ENCODE peak calls at places on chromosomes 11 and 22, in nine cellular contexts. X is activated CD8-positive, alpha-beta T cell treated with anti-CD3 and anti-CD28 coated beads for 36 hours; M is neural crest cell; N is cardiac fibroblast; U is HFF-Myc; Q is cardiac muscle cell; G is AG09319; J is fibroblast of villous mesenchyme; Y is epithelial cell of esophagus. W is an unnamed sample.

GRCh38 chr11:93528757-93529639 is 14.2 kb downstream of the SMCO4 start:
- DNase-seq in X (no peak), M (no peak), N (no peak), U (no peak), Q (no peak), G (no peak), J (no peak), Y (no peak), W (no peak)

GRCh38 chr11:120539681-120540369 is 28.3 kb downstream of the GRIK4 start:
- DNase-seq in X (no peak), M (no peak), N (peak; percentile 31), U (no peak), Q (no peak), G (no peak), J (no peak), Y (peak; percentile 39), W (peak; percentile 75)

GRCh38 chr11:126864934-126865333 is 135.6 kb downstream of the KIRREL3 start:
- DNase-seq in X (no peak), M (no peak), N (no peak), U (no peak), Q (no peak), G (no peak), J (no peak), Y (no peak), W (no peak)

GRCh38 chr11:67998150-67999045 is 5.5 kb downstream of the UNC93B1 start:
- DNase-seq in X (peak; percentile 52), M (no peak), N (no peak), U (no peak), Q (no peak), G (no peak), J (no peak), Y (peak; percentile 0), W (peak; percentile 56)

GRCh38 chr11:101862410-101863233 is 52.2 kb upstream of the CEP126 start:
- DNase-seq in X (no peak), M (peak; percentile 11), N (peak; percentile 81), U (peak; percentile 44), Q (peak; percentile 59), G (peak; percentile 48), J (peak; percentile 75), Y (peak; percentile 65), W (peak; percentile 71)

GRCh38 chr11:33910261-33910959 is 18.5 kb upstream of the LMO2 start:
- DNase-seq in X (no peak), M (no peak), N (peak; percentile 38), U (no peak), Q (no peak), G (no peak), J (no peak), Y (no peak), W (no peak)

GRCh38 chr22:37521236-37521739 is 2.1 kb upstream of the CARD10 start:
- DNase-seq in X (no peak), M (no peak), N (no peak), U (no peak), Q (no peak), G (no peak), J (no peak), Y (no peak), W (peak; percentile 31)

GRCh38 chr11:116701876-116702275 is 70.9 kb downstream of the BUD13 start:
- DNase-seq in X (no peak), M (no peak), N (no peak), U (no peak), Q (no peak), G (no peak), J (no peak), Y (peak; percentile 36), W (no peak)

GRCh38 chr11:67647471-67647870 is 3.1 kb downstream of the ACY3 start:
- DNase-seq in X (no peak), M (no peak), N (no peak), U (no peak), Q (no peak), G (no peak), J (no peak), Y (no peak), W (peak; percentile 58)

GRCh38 chr22:27576413-27576812 is 225.1 kb downstream of the MN1 start:
- DNase-seq in X (no peak), M (no peak), N (peak; percentile 15), U (no peak), Q (no peak), G (no peak), J (no peak), Y (peak; percentile 66), W (no peak)

GRCh38 chr11:122727101-122727929 is 71.8 kb downstream of the UBASH3B start:
- DNase-seq in X (peak; percentile 68), M (no peak), N (no peak), U (no peak), Q (no peak), G (no peak), J (peak; percentile 69), Y (no peak), W (peak; percentile 37)

GRCh38 chr11:116334596-116334995 is 438.2 kb downstream of the BUD13 start:
- DNase-seq in X (no peak), M (no peak), N (no peak), U (no peak), Q (no peak), G (no peak), J (no peak), Y (no peak), W (no peak)

GRCh38 chr11:65557280-65558001 is 718 bp downstream of the LTBP3 start:
- DNase-seq in X (peak; percentile 42), M (no peak), N (no peak), U (no peak), Q (no peak), G (no peak), J (peak; percentile 32), Y (no peak), W (no peak)

GRCh38 chr11:103043826-103044688 is 47.9 kb downstream of the DCUN1D5 start:
- DNase-seq in X (no peak), M (no peak), N (no peak), U (no peak), Q (no peak), G (no peak), J (peak; percentile 21), Y (peak; percentile 12), W (no peak)

GRCh38 chr22:48045369-48045768 is 1282.9 kb downstream of the TBC1D22A start:
- DNase-seq in X (peak; percentile 12), M (no peak), N (no peak), U (no peak), Q (no peak), G (no peak), J (no peak), Y (no peak), W (no peak)

GRCh38 chr22:37370306-37370979 is 56.8 kb downstream of the ELFN2 start:
- DNase-seq in X (no peak), M (no peak), N (no peak), U (no peak), Q (no peak), G (no peak), J (no peak), Y (no peak), W (no peak)

GRCh38 chr11:122910775-122911174 is 28.2 kb downstream of the JHY start:
- DNase-seq in X (peak; percentile 27), M (no peak), N (peak; percentile 52), U (no peak), Q (peak; percentile 28), G (no peak), J (peak; percentile 48), Y (peak; percentile 57), W (no peak)

GRCh38 chr11:69661413-69661715 is 13.8 kb downstream of the LTO1 start:
- DNase-seq in X (no peak), M (no peak), N (no peak), U (no peak), Q (no peak), G (no peak), J (no peak), Y (no peak), W (peak; percentile 23)

GRCh38 chr11:69662806-69663205 is 12.3 kb downstream of the LTO1 start:
- DNase-seq in X (no peak), M (no peak), N (no peak), U (no peak), Q (no peak), G (no peak), J (no peak), Y (no peak), W (peak; percentile 76)

GRCh38 chr11:69664103-69664775 is 10.9 kb downstream of the LTO1 start:
- DNase-seq in X (no peak), M (no peak), N (no peak), U (no peak), Q (no peak), G (no peak), J (no peak), Y (no peak), W (peak; percentile 73)

GRCh38 chr11:69663326-69663725 is 11.8 kb downstream of the LTO1 start:
- DNase-seq in X (no peak), M (no peak), N (no peak), U (no peak), Q (no peak), G (no peak), J (no peak), Y (no peak), W (peak; percentile 81)

DNA sequence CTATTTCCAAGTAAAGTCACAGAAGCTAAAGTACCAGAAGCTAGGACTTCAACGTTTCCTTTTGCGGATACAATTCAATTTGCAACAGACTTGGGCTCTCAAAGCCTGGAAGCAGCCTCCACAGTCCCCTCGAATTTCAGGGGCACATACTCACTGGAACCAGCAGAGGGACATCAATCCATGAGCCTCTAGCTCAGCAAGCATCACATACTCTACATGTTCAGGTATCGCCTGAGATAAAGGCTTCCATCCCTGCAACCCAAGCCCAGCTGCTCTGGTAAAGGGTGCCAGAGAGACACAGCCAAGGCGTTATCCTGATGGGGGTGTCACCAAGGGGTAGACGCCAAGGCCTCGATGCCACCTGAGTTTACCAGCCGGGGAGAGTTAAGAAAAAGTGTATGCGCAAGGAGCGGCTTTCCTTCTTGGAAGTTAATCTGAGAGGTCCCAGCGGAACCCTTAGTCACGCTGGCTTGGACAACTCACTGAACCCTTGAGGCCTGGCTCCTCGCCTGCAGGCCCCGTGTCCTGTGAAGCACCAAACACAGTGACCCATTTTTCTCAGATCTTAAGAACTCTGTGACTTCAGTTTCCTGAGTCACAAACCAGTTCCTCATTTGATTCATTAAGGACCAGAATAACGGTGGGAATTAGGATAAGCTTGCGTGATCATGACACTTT is 13.0 kb downstream of the LTO1 start:
- DNase-seq in X (no peak), M (no peak), N (peak; percentile 77), U (no peak), Q (no peak), G (no peak), J (no peak), Y (no peak), W (peak; percentile 98)
- TF ChIP-seq CTCF in X (no peak), M (peak; percentile 44), N (peak; percentile 44), U (peak; percentile 32), Q (peak; percentile 32), G (no peak), J (peak; percentile 15), Y (peak; percentile 28), W (peak; percentile 37)

GRCh38 chr11:82900277-82901164 is at the start of gene PRCP:
- DNase-seq in X (peak; percentile 98), M (peak; percentile 80), N (peak; percentile 92), U (peak; percentile 77), Q (peak; percentile 95), G (peak; percentile 71), J (peak; percentile 88), Y (peak; percentile 94), W (peak; percentile 95)
- TF ChIP-seq CTCF in X (no peak), M (no peak), N (no peak), U (no peak), Q (no peak), G (no peak), J (no peak), Y (no peak), W (no peak)

GRCh38 chr11:3207530-3208189 is 11.0 kb downstream of the MRGPRG start:
- DNase-seq in X (no peak), M (no peak), N (no peak), U (no peak), Q (no peak), G (no peak), J (no peak), Y (no peak), W (peak; percentile 22)
- TF ChIP-seq CTCF in X (no peak), M (no peak), N (no peak), U (no peak), Q (no peak), G (no peak), J (no peak), Y (no peak), W (no peak)

GRCh38 chr22:32901925-32902324 is 100.4 kb downstream of the TIMP3 start:
- DNase-seq in X (no peak), M (no peak), N (no peak), U (no peak), Q (no peak), G (no peak), J (no peak), Y (no peak), W (no peak)
- TF ChIP-seq CTCF in X (no peak), M (no peak), N (no peak), U (no peak), Q (no peak), G (no peak), J (no peak), Y (no peak), W (peak; percentile 8)

W was measured in osteoblast.